ENCODE peak calls at places on chromosomes 11 and 22, in seven cellular contexts. L is T-helper 17 cell; R is AG04450; D is tibial nerve; V is stimulated activated CD8-positive, alpha-beta memory T cell treated with anti-CD3 and anti-CD28 coated beads, Interleukin-15, amount 100 ng/mL, for 4 hours; H is endothelial cell; Y is GM12865. W is an unnamed sample.

GRCh38 chr11:97451441-97451840 is 1061.6 kb downstream of the JRKL start:
- DNase-seq in L (no peak), R (no peak), D (no peak), V (no peak), H (no peak), Y (no peak), W (no peak)

GRCh38 chr11:13462311-13462927 is 603 bp downstream of the BTBD10 start:
- DNase-seq in L (peak), R (no peak), D (peak), V (peak), H (peak), Y (peak), W (peak)

GRCh38 chr11:28460348-28460747 is 352.2 kb downstream of the METTL15 start:
- DNase-seq in L (no peak), R (no peak), D (no peak), V (no peak), H (no peak), Y (no peak), W (no peak)

GRCh38 chr11:108218455-108218854 is 4.0 kb downstream of the NPAT start:
- DNase-seq in L (no peak), R (no peak), D (no peak), V (no peak), H (no peak), Y (no peak), W (no peak)

GRCh38 chr22:36936362-36937116 is 23.1 kb downstream of the CSF2RB start:
- DNase-seq in L (no peak), R (no peak), D (no peak), V (no peak), H (no peak), Y (no peak), W (no peak)

GRCh38 chr11:130110325-130111108 is 40.8 kb downstream of the APLP2 start:
- DNase-seq in L (no peak), R (no peak), D (no peak), V (no peak), H (no peak), Y (no peak), W (no peak)

GRCh38 chr22:30290679-30291333 is 1.5 kb upstream of the CASTOR1 start:
- DNase-seq in L (no peak), R (no peak), D (peak), V (no peak), H (peak), Y (peak), W (no peak)

GRCh38 chr11:78079232-78080083 is at the start of gene NDUFC2:
- DNase-seq in L (peak), R (peak), D (peak), V (peak), H (peak), Y (peak), W (peak)

GRCh38 chr22:23133922-23134321 is 7.9 kb downstream of the RSPH14 start:
- DNase-seq in L (no peak), R (no peak), D (no peak), V (no peak), H (no peak), Y (no peak), W (no peak)

GRCh38 chr11:128670631-128671030 is 23.2 kb upstream of the FLI1 start:
- DNase-seq in L (no peak), R (no peak), D (no peak), V (no peak), H (no peak), Y (no peak), W (no peak)

GRCh38 chr11:119691020-119691666 is 37.9 kb downstream of the NECTIN1 start:
- DNase-seq in L (no peak), R (no peak), D (no peak), V (no peak), H (no peak), Y (peak), W (peak)

GRCh38 chr22:39463931-39464390 is 7.1 kb downstream of the MGAT3 start:
- DNase-seq in L (no peak), R (no peak), D (no peak), V (no peak), H (no peak), Y (no peak), W (no peak)

GRCh38 chr11:102592634-102593581 is 32.2 kb downstream of the MMP20 start:
- DNase-seq in L (no peak), R (no peak), D (no peak), V (no peak), H (no peak), Y (peak), W (peak)

GRCh38 chr11:67179892-67180490 is 60.9 kb downstream of the KDM2A start:
- DNase-seq in L (no peak), R (no peak), D (no peak), V (no peak), H (no peak), Y (no peak), W (no peak)

GRCh38 chr11:76686261-76687079 is 15.9 kb upstream of the LRRC32 start:
- DNase-seq in L (no peak), R (no peak), D (no peak), V (no peak), H (no peak), Y (peak), W (no peak)

GRCh38 chr11:26782220-26782619 is 60.4 kb upstream of the SLC5A12 start:
- DNase-seq in L (no peak), R (no peak), D (no peak), V (no peak), H (no peak), Y (no peak), W (no peak)

GRCh38 chr11:40401132-40401853 is 1058.2 kb downstream of the LRRC4C start:
- DNase-seq in L (no peak), R (no peak), D (no peak), V (no peak), H (no peak), Y (no peak), W (no peak)

GRCh38 chr11:116420030-116420429 is 352.8 kb downstream of the BUD13 start:
- DNase-seq in L (no peak), R (no peak), D (no peak), V (no peak), H (no peak), Y (no peak), W (no peak)

GRCh38 chr11:65133724-65134123 is 595 bp downstream of the SYVN1 start:
- DNase-seq in L (no peak), R (no peak), D (peak), V (no peak), H (peak), Y (no peak), W (no peak)